ENCODE peak calls at places on chromosomes 3 and 15, in five cellular contexts. U is stimulated activated CD4-positive, alpha-beta T cell treated with anti-CD3 and anti-CD28 coated beads, TNF-alpha, amount 100 ng/mL, for 4 hours; W is psoas muscle; H is left ventricle myocardium inferior; F is neural crest cell. R is an unnamed sample.

GRCh38 chr3:177835008-177835407 is 637.7 kb upstream of the TBL1XR1 start:
- DNase-seq in U (no peak), W (no peak), H (no peak), F (no peak), R (no peak)

GRCh38 chr3:10437272-10437994 is 68.0 kb downstream of the ATP2B2 start:
- DNase-seq in U (peak), W (no peak), H (no peak), F (no peak), R (peak)

GRCh38 chr3:132210476-132211346 is 106.5 kb upstream of the ACP3 start:
- DNase-seq in U (no peak), W (no peak), H (no peak), F (peak), R (no peak)

GRCh38 chr3:53790470-53790869 is 55.7 kb downstream of the CHDH start:
- DNase-seq in U (no peak), W (no peak), H (no peak), F (no peak), R (no peak)

GRCh38 chr3:52293491-52294319 is 6.1 kb downstream of the GLYCTK start:
- DNase-seq in U (no peak), W (no peak), H (no peak), F (no peak), R (no peak)

GRCh38 chr3:66702126-66702525 is 201.3 kb upstream of the LRIG1 start:
- DNase-seq in U (no peak), W (no peak), H (no peak), F (no peak), R (no peak)

GRCh38 chr3:52771334-52771681 is 568 bp upstream of the NEK4 start:
- DNase-seq in U (no peak), W (no peak), H (no peak), F (no peak), R (no peak)

GRCh38 chr3:126460386-126460785 is 15.3 kb downstream of the ZXDC start:
- DNase-seq in U (no peak), W (peak), H (no peak), F (no peak), R (no peak)

GRCh38 chr3:176351408-176351807 is 845.9 kb downstream of the TBL1XR1 start:
- DNase-seq in U (no peak), W (no peak), H (no peak), F (no peak), R (no peak)

GRCh38 chr3:87792532-87793321 is 266.1 kb downstream of the CGGBP1 start:
- DNase-seq in U (no peak), W (no peak), H (no peak), F (peak), R (no peak)

GRCh38 chr3:27677554-27677953 is 44.6 kb downstream of the EOMES start:
- DNase-seq in U (no peak), W (no peak), H (no peak), F (no peak), R (no peak)

GRCh38 chr15:92123848-92124631 is 269.6 kb upstream of the ST8SIA2 start:
- DNase-seq in U (no peak), W (no peak), H (no peak), F (no peak), R (no peak)

GRCh38 chr15:49734831-49735508 is 114.1 kb downstream of the DTWD1 start:
- DNase-seq in U (no peak), W (no peak), H (no peak), F (no peak), R (no peak)

GRCh38 chr15:70806992-70807712 is 43.8 kb upstream of the UACA start:
- DNase-seq in U (no peak), W (peak), H (peak), F (no peak), R (no peak)

GRCh38 chr3:46821553-46821952 is 41.7 kb downstream of the MYL3 start:
- DNase-seq in U (no peak), W (no peak), H (no peak), F (no peak), R (no peak)

GRCh38 chr3:13353936-13354542 is 66.1 kb downstream of the NUP210 start:
- DNase-seq in U (no peak), W (no peak), H (no peak), F (no peak), R (no peak)

GRCh38 chr3:59773970-59774369 is 724.1 kb upstream of the CFAP20DC start:
- DNase-seq in U (no peak), W (no peak), H (no peak), F (no peak), R (no peak)

GRCh38 chr3:120111898-120112297 is 17.7 kb upstream of the GSK3B start:
- DNase-seq in U (no peak), W (no peak), H (no peak), F (no peak), R (no peak)

GRCh38 chr15:44584162-44584749 is 47.3 kb downstream of the EIF3J start:
- DNase-seq in U (peak), W (no peak), H (no peak), F (no peak), R (peak)

GRCh38 chr3:98855811-98856400 is 45.6 kb downstream of the DCBLD2 start:
- DNase-seq in U (no peak), W (no peak), H (no peak), F (no peak), R (no peak)

GRCh38 chr3:146019508-146019907 is 141.5 kb downstream of the PLOD2 start:
- DNase-seq in U (no peak), W (no peak), H (no peak), F (no peak), R (no peak)

GRCh38 chr3:113898892-113899291 is 48.9 kb upstream of the ZDHHC23 start:
- DNase-seq in U (no peak), W (no peak), H (no peak), F (no peak), R (no peak)

R was measured in activated CD4-positive, CD25-positive, alpha-beta regulatory T cell treated with anti-CD3 and anti-CD28 coated beads, Interleukin-2, amount 50 U/mL, for 16 hours.